ENCODE peak calls at places on chromosome 14, in four cellular contexts. U is H9, J is H1, V is IMR-90. C is an unnamed sample.

GRCh38 chr14:68376067-68376810 is 416.6 kb downstream of the ZFP36L1 start:
- DNase-seq in U (no peak), J (no peak), V (no peak), C (no peak)

GRCh38 chr14:28785096-28785952 is 18.7 kb downstream of the FOXG1 start:
- DNase-seq in U (peak; percentile 80), J (peak; percentile 76), V (peak; percentile 0), C (peak; percentile 87)

GRCh38 chr14:55843718-55844403 is 263.9 kb downstream of the KTN1 start:
- DNase-seq in U (no peak), J (no peak), V (peak; percentile 14), C (no peak)

GRCh38 chr14:83255015-83255726 is 1721.5 kb upstream of the SEL1L start:
- DNase-seq in U (no peak), J (no peak), V (peak; percentile 9), C (no peak)

GRCh38 chr14:60093088-60093487 is 1.4 kb downstream of the PCNX4 start:
- DNase-seq in U (no peak), J (no peak), V (no peak), C (no peak)

GRCh38 chr14:100775831-100776591 is 49.3 kb downstream of the DLK1 start:
- DNase-seq in U (no peak), J (no peak), V (peak; percentile 39), C (no peak)

GRCh38 chr14:102363182-102363952 is 626 bp downstream of the TECPR2 start:
- DNase-seq in U (no peak), J (no peak), V (peak; percentile 50), C (peak; percentile 31)

GRCh38 chr14:69043007-69043444 is 63.9 kb upstream of the ACTN1 start:
- DNase-seq in U (no peak), J (no peak), V (no peak), C (no peak)

GRCh38 chr14:90061849-90062794 is at the start of gene KCNK13:
- DNase-seq in U (peak; percentile 46), J (peak; percentile 71), V (no peak), C (peak; percentile 57)

GRCh38 chr14:33884916-33885315 is 66.0 kb downstream of the EGLN3 start:
- DNase-seq in U (no peak), J (no peak), V (no peak), C (no peak)

GRCh38 chr14:89013098-89013504 is 188.7 kb downstream of the TTC8 start:
- DNase-seq in U (peak; percentile 73), J (peak; percentile 69), V (peak; percentile 11), C (peak; percentile 88)

GRCh38 chr14:37977481-37977880 is 230.2 kb upstream of the SSTR1 start:
- DNase-seq in U (no peak), J (no peak), V (no peak), C (no peak)

GRCh38 chr14:102215071-102215470 is 75.4 kb downstream of the WDR20 start:
- DNase-seq in U (no peak), J (no peak), V (peak; percentile 84), C (no peak)

GRCh38 chr14:104927901-104928300 is 3.2 kb downstream of the PLD4 start:
- DNase-seq in U (no peak), J (no peak), V (no peak), C (no peak)

GRCh38 chr14:89447182-89447970 is 30.3 kb upstream of the FOXN3 start:
- DNase-seq in U (no peak), J (no peak), V (no peak), C (no peak)

GRCh38 chr14:64069634-64070359 is 217.0 kb downstream of the SYNE2 start:
- DNase-seq in U (no peak), J (no peak), V (no peak), C (no peak)

GRCh38 chr14:21408152-21408551 is 24.3 kb upstream of the SUPT16H start:
- DNase-seq in U (no peak), J (no peak), V (peak; percentile 65), C (no peak)

GRCh38 chr14:100305446-100306255 is 593 bp downstream of the SLC25A29 start:
- DNase-seq in U (peak; percentile 57), J (peak; percentile 69), V (no peak), C (peak; percentile 42)

GRCh38 chr14:56414231-56414630 is 165.4 kb upstream of the TMEM260 start:
- DNase-seq in U (no peak), J (no peak), V (no peak), C (no peak)

GRCh38 chr14:68631691-68632590 is 160.9 kb downstream of the ZFP36L1 start:
- DNase-seq in U (peak; percentile 16), J (peak; percentile 37), V (no peak), C (no peak)

GRCh38 chr14:47300801-47301200 is 374.6 kb downstream of the MDGA2 start:
- DNase-seq in U (no peak), J (no peak), V (no peak), C (peak; percentile 61)

GRCh38 chr14:73723799-73724621 is 9.8 kb upstream of the PNMA1 start:
- DNase-seq in U (peak; percentile 38), J (no peak), V (peak; percentile 97), C (no peak)

GRCh38 chr14:64773046-64773445 is 68.8 kb downstream of the PLEKHG3 start:
- DNase-seq in U (no peak), J (no peak), V (no peak), C (no peak)

GRCh38 chr14:99157246-99157645 is 114.8 kb downstream of the BCL11B start:
- DNase-seq in U (no peak), J (peak; percentile 29), V (no peak), C (no peak)

GRCh38 chr14:53670701-53671100 is 285.9 kb downstream of the BMP4 start:
- DNase-seq in U (no peak), J (no peak), V (peak; percentile 89), C (no peak)

GRCh38 chr14:22296088-22296487 is 292.9 kb downstream of the DAD1 start:
- DNase-seq in U (no peak), J (no peak), V (no peak), C (no peak)

DNA sequence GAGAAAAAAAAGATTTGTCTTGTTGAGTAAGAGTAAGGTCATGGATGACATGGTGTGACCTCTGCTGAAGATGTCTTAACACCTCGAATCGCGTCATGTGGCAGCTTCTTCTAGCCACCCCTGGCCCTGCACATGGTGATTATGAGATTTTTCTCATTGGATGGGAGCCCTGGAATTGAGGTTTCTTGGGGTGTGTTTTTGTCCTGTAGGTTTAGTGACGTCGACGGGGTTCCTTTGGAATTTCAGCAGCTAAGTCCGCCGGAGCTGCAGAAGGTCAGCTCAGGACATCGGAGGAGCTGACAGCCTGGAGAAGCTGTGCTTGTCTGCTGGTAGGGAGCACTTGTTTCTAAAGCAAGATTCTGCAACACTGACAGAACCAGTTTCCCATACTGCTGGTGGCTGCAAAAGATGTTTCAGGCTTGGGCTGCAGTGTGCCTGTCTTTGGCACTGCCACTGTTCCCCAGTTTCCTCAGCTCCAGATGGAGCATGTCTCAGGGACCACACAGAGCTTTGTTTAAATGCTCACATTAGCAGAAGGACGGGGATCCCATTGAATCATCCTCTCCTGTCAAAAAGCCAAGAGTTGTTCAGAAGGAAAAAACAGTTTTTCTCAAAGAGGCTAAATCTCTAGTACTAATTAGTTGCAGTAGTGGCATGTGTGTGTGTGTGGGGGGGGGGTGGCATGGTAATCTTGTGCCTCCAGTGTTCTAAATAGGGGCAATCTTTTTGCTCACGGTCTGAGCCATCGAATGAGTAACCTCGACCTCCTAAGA is 5.2 kb upstream of the FOS start:
- DNase-seq in U (no peak), J (no peak), V (peak; percentile 93), C (no peak)
- H4K8ac ChIP-seq in U (no peak overlapping the region), J (no peak overlapping the region), V (no peak overlapping the region), C (no peak overlapping the region)

GRCh38 chr14:93548102-93548843 is 117.5 kb downstream of the UNC79 start:
- DNase-seq in U (no peak), J (no peak), V (no peak), C (no peak)

GRCh38 chr14:93540235-93540634 is 109.5 kb downstream of the UNC79 start:
- DNase-seq in U (no peak), J (no peak), V (no peak), C (no peak)

GRCh38 chr14:93543766-93544165 is 113.0 kb downstream of the UNC79 start:
- DNase-seq in U (no peak), J (no peak), V (peak; percentile 33), C (no peak)

GRCh38 chr14:93546642-93547041 is 115.9 kb downstream of the UNC79 start:
- DNase-seq in U (no peak), J (no peak), V (no peak), C (peak; percentile 34)

GRCh38 chr14:93544212-93544611 is 113.5 kb downstream of the UNC79 start:
- DNase-seq in U (no peak), J (no peak), V (no peak), C (no peak)
- H4K5ac ChIP-seq in U (no peak overlapping the region), J (no peak overlapping the region), V (no peak overlapping the region), C (no peak overlapping the region)

DNA sequence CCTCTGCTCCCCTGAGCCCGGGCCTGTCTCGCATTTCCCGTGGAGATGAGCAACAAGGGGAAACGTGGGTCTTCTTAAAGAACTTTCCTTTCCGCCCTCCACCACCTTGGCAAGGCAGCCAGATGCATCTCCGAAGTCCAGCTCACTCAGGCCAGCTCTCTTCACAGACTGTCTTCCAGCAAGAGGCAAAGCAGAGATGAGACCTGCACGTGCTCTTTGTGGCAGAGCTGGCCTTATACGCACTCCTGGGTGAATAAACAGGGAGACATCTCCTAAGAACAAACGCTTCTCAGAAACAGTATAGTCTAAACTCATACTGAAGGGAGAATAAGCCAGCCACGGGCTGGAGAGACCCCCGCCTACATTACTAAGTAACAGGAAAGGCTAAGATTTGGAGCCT is 1.3 kb upstream of the BDKRB1 start:
- DNase-seq in U (no peak), J (no peak), V (no peak), C (no peak)
- H4K8ac ChIP-seq in U (no peak overlapping the region), J (no peak overlapping the region), V (peak overlapping the region; percentile 84), C (no peak overlapping the region)

GRCh38 chr14:67263499-67264149 is 22.4 kb downstream of the PALS1 start:
- DNase-seq in U (no peak), J (no peak), V (peak; percentile 87), C (no peak)
- H4K5ac ChIP-seq in U (no peak overlapping the region), J (no peak overlapping the region), V (no peak overlapping the region), C (no peak overlapping the region)

GRCh38 chr14:103846569-103847438 is 571 bp downstream of the PPP1R13B start:
- DNase-seq in U (peak; percentile 41), J (peak; percentile 60), V (no peak), C (peak; percentile 45)
- H4K8ac ChIP-seq in U (no peak overlapping the region), J (no peak overlapping the region), V (no peak overlapping the region), C (no peak overlapping the region)

GRCh38 chr14:44995196-44995595 is 33.2 kb downstream of the TOGARAM1 start:
- DNase-seq in U (no peak), J (no peak), V (no peak), C (no peak)

GRCh38 chr14:44995770-44996294 is 33.8 kb downstream of the TOGARAM1 start:
- DNase-seq in U (no peak), J (no peak), V (peak; percentile 6), C (no peak)
- H4K5ac ChIP-seq in U (no peak overlapping the region), J (no peak overlapping the region), V (no peak overlapping the region), C (no peak overlapping the region)

DNA sequence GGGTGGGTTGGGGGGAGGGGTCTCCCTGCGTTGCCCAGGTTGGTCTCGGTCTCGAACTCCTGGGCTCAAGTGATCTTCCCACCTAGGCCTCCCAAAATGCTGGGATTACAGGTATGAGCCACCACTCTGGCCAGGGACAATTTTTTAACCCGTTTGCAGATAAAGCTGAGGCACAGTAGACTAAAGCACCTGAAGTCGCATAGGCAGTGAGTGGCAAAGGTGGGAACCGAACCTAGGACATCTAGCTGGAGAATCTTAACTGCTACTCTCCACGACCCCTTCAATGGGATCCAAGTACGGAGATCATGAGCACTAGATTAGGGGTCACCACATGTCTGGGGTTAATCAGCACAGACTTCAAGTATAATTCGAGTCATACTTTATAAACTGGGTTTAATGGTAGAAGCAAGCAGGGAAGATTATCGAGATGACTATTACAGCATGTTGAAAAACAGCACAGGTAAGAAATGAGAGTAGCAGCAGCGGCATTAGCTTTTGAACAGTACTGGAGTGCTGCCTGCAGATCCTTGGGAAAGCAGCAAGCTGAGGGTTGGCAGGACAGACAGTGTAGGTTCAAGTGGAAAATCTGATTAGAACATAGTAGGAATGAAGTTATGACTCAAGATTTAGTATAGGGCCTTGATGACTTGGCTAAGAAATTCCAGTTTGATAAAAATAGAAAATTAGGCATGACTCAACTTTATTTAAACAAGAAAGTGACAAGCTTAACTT is 23.9 kb downstream of the NID2 start:
- DNase-seq in U (no peak), J (no peak), V (peak; percentile 95), C (no peak)
- H4K8ac ChIP-seq in U (no peak overlapping the region), J (no peak overlapping the region), V (peak overlapping the region; percentile 36), C (no peak overlapping the region)

C was measured in mesendoderm.